ENCODE peak calls at places on chromosome 5, in four cellular contexts. One of them, this sample, is unnamed. For H3K4me1, the result is how much of the 10 kb centered on the place peaks cover.

GRCh38 chr5:133763744-133764143 is 151.4 kb upstream of the FSTL4 start:
- DNase-seq in ovary: no peak
- DNase-seq in A549: no peak
- DNase-seq in HepG2: no peak
- DNase-seq in this sample: no peak

GRCh38 chr5:56512314-56512996 is 279.3 kb upstream of the ANKRD55 start:
- DNase-seq in ovary: no peak
- DNase-seq in A549: no peak
- DNase-seq in HepG2: no peak
- DNase-seq in this sample: no peak

GRCh38 chr5:135489466-135490244 is 37.5 kb upstream of the TIFAB start:
- DNase-seq in ovary: no peak
- DNase-seq in A549: no peak
- DNase-seq in HepG2: peak
- DNase-seq in this sample: no peak

GRCh38 chr5:10595678-10596309 is 31.9 kb downstream of the ANKRD33B start:
- DNase-seq in ovary: no peak
- DNase-seq in A549: peak
- DNase-seq in HepG2: peak
- DNase-seq in this sample: no peak

GRCh38 chr5:1065891-1066650 is 45.8 kb downstream of the SLC12A7 start:
- DNase-seq in ovary: no peak
- DNase-seq in A549: no peak
- DNase-seq in HepG2: no peak
- DNase-seq in this sample: no peak

GRCh38 chr5:158895573-158895972 is 204.1 kb downstream of the EBF1 start:
- DNase-seq in ovary: no peak
- DNase-seq in A549: peak
- DNase-seq in HepG2: no peak
- DNase-seq in this sample: no peak

GRCh38 chr5:158943057-158943456 is 156.7 kb downstream of the EBF1 start:
- DNase-seq in ovary: peak
- DNase-seq in A549: peak
- DNase-seq in HepG2: peak
- DNase-seq in this sample: no peak

GRCh38 chr5:125083932-125084331 is 337.5 kb upstream of the ZNF608 start:
- DNase-seq in ovary: no peak
- DNase-seq in A549: no peak
- DNase-seq in HepG2: no peak
- DNase-seq in this sample: no peak

GRCh38 chr5:177070536-177071191 is 16.1 kb upstream of the FGFR4 start:
- DNase-seq in ovary: no peak
- DNase-seq in A549: no peak
- DNase-seq in HepG2: no peak
- DNase-seq in this sample: no peak

GRCh38 chr5:15285901-15286583 is 213.9 kb upstream of the FBXL7 start:
- DNase-seq in ovary: peak
- DNase-seq in A549: no peak
- DNase-seq in HepG2: no peak
- DNase-seq in this sample: no peak

GRCh38 chr5:83397658-83398057 is 73.9 kb upstream of the VCAN start:
- DNase-seq in ovary: no peak
- DNase-seq in A549: no peak
- DNase-seq in HepG2: no peak
- DNase-seq in this sample: no peak

GRCh38 chr5:169904059-169904458 is 76.2 kb downstream of the INSYN2B start:
- DNase-seq in ovary: no peak
- DNase-seq in A549: no peak
- DNase-seq in HepG2: no peak
- DNase-seq in this sample: no peak

GRCh38 chr5:69187342-69187741 is 2.0 kb upstream of the CENPH start:
- DNase-seq in ovary: no peak
- DNase-seq in A549: no peak
- DNase-seq in HepG2: no peak
- DNase-seq in this sample: no peak

GRCh38 chr5:36602711-36603321 is 3.6 kb upstream of the SLC1A3 start:
- DNase-seq in ovary: no peak
- DNase-seq in A549: peak
- DNase-seq in HepG2: no peak
- DNase-seq in this sample: no peak

GRCh38 chr5:18744990-18745590 is 1110.8 kb downstream of the TAF11L14 start:
- DNase-seq in ovary: no peak
- DNase-seq in A549: no peak
- DNase-seq in HepG2: no peak
- DNase-seq in this sample: peak

GRCh38 chr5:885127-885442 is 7.5 kb downstream of the BRD9 start:
- DNase-seq in ovary: no peak
- DNase-seq in A549: no peak
- DNase-seq in HepG2: no peak
- DNase-seq in this sample: no peak

GRCh38 chr5:149053027-149053705 is 9.7 kb downstream of the SH3TC2 start:
- DNase-seq in ovary: no peak
- DNase-seq in A549: no peak
- DNase-seq in HepG2: no peak
- DNase-seq in this sample: no peak

GRCh38 chr5:167072225-167072624 is 1219.2 kb upstream of the WWC1 start:
- DNase-seq in ovary: no peak
- DNase-seq in A549: no peak
- DNase-seq in HepG2: no peak
- DNase-seq in this sample: no peak

GRCh38 chr5:40359854-40360253 is 319.9 kb upstream of the PTGER4 start:
- DNase-seq in ovary: no peak
- DNase-seq in A549: no peak
- DNase-seq in HepG2: no peak
- DNase-seq in this sample: no peak

GRCh38 chr5:124264499-124264898 is 481.9 kb downstream of the ZNF608 start:
- DNase-seq in ovary: no peak
- DNase-seq in A549: no peak
- DNase-seq in HepG2: no peak
- DNase-seq in this sample: no peak

GRCh38 chr5:148938535-148938907 is 112.1 kb downstream of the ADRB2 start:
- DNase-seq in ovary: no peak
- DNase-seq in A549: no peak
- DNase-seq in HepG2: no peak
- DNase-seq in this sample: no peak

GRCh38 chr5:176861276-176861675 is 37.9 kb downstream of the HK3 start:
- DNase-seq in ovary: no peak
- DNase-seq in A549: no peak
- DNase-seq in HepG2: no peak
- DNase-seq in this sample: no peak

GRCh38 chr5:142118421-142118686 is 9.8 kb downstream of the NDFIP1 start:
- DNase-seq in ovary: no peak
- DNase-seq in A549: no peak
- DNase-seq in HepG2: no peak
- DNase-seq in this sample: no peak

GRCh38 chr5:612498-613424 is 621 bp downstream of the CEP72 start:
- DNase-seq in ovary: no peak
- DNase-seq in A549: peak
- DNase-seq in HepG2: no peak
- DNase-seq in this sample: peak

GRCh38 chr5:72646467-72646866 is 139.3 kb upstream of the ZNF366 start:
- DNase-seq in ovary: no peak
- DNase-seq in A549: no peak
- DNase-seq in HepG2: no peak
- DNase-seq in this sample: no peak

GRCh38 chr5:159735036-159735435 is 181.2 kb upstream of the ADRA1B start:
- DNase-seq in ovary: no peak
- DNase-seq in A549: no peak
- DNase-seq in HepG2: no peak
- DNase-seq in this sample: no peak

GRCh38 chr5:36875051-36875788 is 1.3 kb upstream of the NIPBL start:
- DNase-seq in ovary: peak
- DNase-seq in A549: peak
- DNase-seq in HepG2: peak
- DNase-seq in this sample: peak

GRCh38 chr5:147504001-147504400 is 5.9 kb downstream of the DPYSL3 start:
- DNase-seq in ovary: no peak
- DNase-seq in A549: no peak
- DNase-seq in HepG2: no peak
- DNase-seq in this sample: no peak

GRCh38 chr5:55993628-55994501 is 898 bp downstream of the IL6ST start:
- DNase-seq in ovary: no peak
- DNase-seq in A549: no peak
- DNase-seq in HepG2: no peak
- DNase-seq in this sample: no peak

GRCh38 chr5:137481596-137481995 is 17.5 kb downstream of the SPOCK1 start:
- DNase-seq in ovary: no peak
- DNase-seq in A549: no peak
- DNase-seq in HepG2: no peak
- DNase-seq in this sample: no peak

GRCh38 chr5:73393606-73394489 is 54.7 kb downstream of the FOXD1 start:
- DNase-seq in ovary: no peak
- DNase-seq in A549: no peak
- DNase-seq in HepG2: no peak
- DNase-seq in this sample: no peak

GRCh38 chr5:81397169-81397568 is 3.2 kb upstream of the ACOT12 start:
- DNase-seq in ovary: no peak
- DNase-seq in A549: no peak
- DNase-seq in HepG2: no peak
- DNase-seq in this sample: no peak

DNA sequence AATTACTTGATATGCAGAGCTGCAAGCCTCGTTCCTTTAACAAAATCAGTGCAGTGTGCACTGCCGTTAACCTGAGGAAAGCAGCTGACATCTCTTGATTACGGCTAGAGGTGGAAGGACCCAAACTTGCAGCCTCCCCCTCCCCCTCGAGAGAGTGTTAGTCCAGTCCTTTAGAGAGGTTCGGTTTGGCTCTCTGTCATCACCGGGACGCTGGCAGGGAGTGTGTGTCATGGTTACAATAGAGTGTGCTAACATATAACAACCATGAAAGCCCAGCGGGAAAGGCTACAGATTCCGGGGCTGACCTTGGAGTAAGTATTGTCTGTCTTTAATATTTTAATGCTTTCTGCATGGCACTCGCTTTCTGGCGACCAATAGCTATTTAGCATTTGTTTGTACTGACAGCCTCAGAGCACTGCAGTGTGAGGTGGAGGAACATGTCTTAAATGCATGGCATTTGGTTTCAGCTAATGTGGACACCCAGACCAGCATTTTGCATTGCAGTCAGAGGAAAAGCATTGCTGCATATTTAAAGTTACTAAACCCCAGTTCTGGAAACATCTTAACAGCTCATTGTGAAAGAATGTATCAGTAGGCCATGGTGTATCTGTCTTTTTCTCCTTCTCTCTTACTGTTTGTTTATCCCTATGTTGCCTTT is 237.5 kb downstream of the CD180 start:
- DNase-seq in ovary: peak
- DNase-seq in A549: peak
- DNase-seq in HepG2: no peak
- DNase-seq in this sample: no peak
- H3K4me1 ChIP-seq in ovary: under half
- H3K4me1 ChIP-seq in A549: under half
- H3K4me1 ChIP-seq in HepG2: under half
- H3K4me1 ChIP-seq in this sample: under half

GRCh38 chr5:75891020-75891419 is 173.8 kb upstream of the POC5 start:
- DNase-seq in ovary: no peak
- DNase-seq in A549: no peak
- DNase-seq in HepG2: no peak
- DNase-seq in this sample: no peak

GRCh38 chr5:75886706-75887105 is 169.5 kb upstream of the POC5 start:
- DNase-seq in ovary: no peak
- DNase-seq in A549: no peak
- DNase-seq in HepG2: no peak
- DNase-seq in this sample: no peak

GRCh38 chr5:75890546-75890945 is 173.3 kb upstream of the POC5 start:
- DNase-seq in ovary: no peak
- DNase-seq in A549: no peak
- DNase-seq in HepG2: no peak
- DNase-seq in this sample: no peak

GRCh38 chr5:75885321-75885720 is 168.1 kb upstream of the POC5 start:
- DNase-seq in ovary: no peak
- DNase-seq in A549: no peak
- DNase-seq in HepG2: no peak
- DNase-seq in this sample: no peak

DNA sequence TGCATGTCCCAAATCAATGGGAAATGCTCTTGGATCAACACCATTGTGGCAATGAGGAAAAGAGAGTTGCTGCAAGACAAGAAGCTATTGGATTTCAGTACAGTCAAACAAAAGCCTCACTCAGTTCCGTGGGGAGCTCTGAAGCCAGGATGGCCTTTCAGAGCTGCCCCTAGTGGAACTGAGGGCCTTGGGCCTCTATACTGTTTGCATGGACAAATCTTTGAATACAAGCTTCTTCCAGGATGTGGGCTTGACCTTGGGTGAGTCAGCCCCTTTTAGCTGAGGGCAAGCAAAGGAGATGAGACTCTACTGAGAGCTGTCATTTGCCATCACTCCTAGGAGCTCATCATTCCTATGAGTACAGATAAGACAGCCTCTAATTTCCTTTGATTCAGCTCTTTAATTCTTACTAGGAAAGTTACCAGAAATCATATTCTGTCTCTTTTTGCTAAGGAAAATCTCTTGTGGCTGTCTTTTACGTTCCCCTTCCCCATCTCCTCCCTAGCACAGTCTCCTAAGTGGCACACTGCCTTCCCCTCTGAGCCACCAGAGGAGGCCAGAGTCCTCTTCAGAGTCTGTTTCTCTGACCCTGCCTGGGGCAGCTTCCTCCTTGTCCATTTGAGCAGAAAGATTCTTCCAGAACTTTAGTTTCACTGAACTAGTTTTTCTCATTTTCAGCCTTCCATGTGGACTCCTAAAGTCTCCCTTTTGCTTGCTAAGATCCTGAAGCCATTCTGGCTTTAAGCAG is 168.8 kb upstream of the POC5 start:
- DNase-seq in ovary: no peak
- DNase-seq in A549: no peak
- DNase-seq in HepG2: no peak
- DNase-seq in this sample: no peak
- TF ChIP-seq CTCF in ovary: no peak
- TF ChIP-seq CTCF in A549: no peak
- TF ChIP-seq CTCF in HepG2: peak
- TF ChIP-seq CTCF in this sample: peak

GRCh38 chr5:66830636-66831035 is 234.4 kb downstream of the MAST4 start:
- DNase-seq in ovary: no peak
- DNase-seq in A549: no peak
- DNase-seq in HepG2: no peak
- DNase-seq in this sample: no peak

GRCh38 chr5:66828046-66828550 is 231.9 kb downstream of the MAST4 start:
- DNase-seq in ovary: no peak
- DNase-seq in A549: no peak
- DNase-seq in HepG2: no peak
- DNase-seq in this sample: no peak

GRCh38 chr5:66826696-66827095 is 230.5 kb downstream of the MAST4 start:
- DNase-seq in ovary: no peak
- DNase-seq in A549: no peak
- DNase-seq in HepG2: no peak
- DNase-seq in this sample: no peak

GRCh38 chr5:66828551-66829421 is 232.6 kb downstream of the MAST4 start:
- DNase-seq in ovary: peak
- DNase-seq in A549: no peak
- DNase-seq in HepG2: peak
- DNase-seq in this sample: peak

GRCh38 chr5:66829826-66830225 is 233.6 kb downstream of the MAST4 start:
- DNase-seq in ovary: no peak
- DNase-seq in A549: no peak
- DNase-seq in HepG2: no peak
- DNase-seq in this sample: no peak
- TF ChIP-seq EP300 in ovary: no peak
- TF ChIP-seq EP300 in A549: no peak
- TF ChIP-seq EP300 in HepG2: no peak
- TF ChIP-seq EP300 in this sample: no peak

GRCh38 chr5:172104021-172104420 is 84.0 kb downstream of the STK10 start:
- DNase-seq in ovary: no peak
- DNase-seq in A549: no peak
- DNase-seq in HepG2: peak
- DNase-seq in this sample: no peak
- H3K4me1 ChIP-seq in ovary: under half
- H3K4me1 ChIP-seq in A549: under half
- H3K4me1 ChIP-seq in HepG2: under half
- H3K4me1 ChIP-seq in this sample: under half